ENCODE peak calls at places on chromosomes 2 and 18, in six cellular contexts. J is T-helper 2 cell; Z is nucleus accumbens; H is CD8-positive, alpha-beta T cell; T is Karpas-422; K is NCI-H345. R is an unnamed sample.

GRCh38 chr2:45000341-45000901 is 8.8 kb downstream of the SIX2 start:
- DNase-seq in J (no peak), K (no peak), T (no peak), H (no peak), Z (no peak), R (no peak)

GRCh38 chr2:3519255-3520190 is at the start of gene ADI1:
- DNase-seq in K (peak), H (peak), T (peak), J (peak), Z (no peak), R (peak)

GRCh38 chr2:70985956-70986355 is 7.5 kb downstream of the ANKRD53 start:
- DNase-seq in Z (no peak), H (no peak), J (no peak), K (no peak), T (no peak), R (no peak)

GRCh38 chr2:128324008-128324896 is 5.6 kb upstream of the HS6ST1 start:
- DNase-seq in K (peak), H (peak), Z (no peak), J (no peak), T (no peak), R (no peak)

GRCh38 chr2:110149330-110150220 is 34.0 kb upstream of the MALL start:
- DNase-seq in Z (no peak), H (no peak), K (no peak), T (no peak), J (no peak), R (peak)

GRCh38 chr18:36706313-36706881 is 122.4 kb downstream of the TPGS2 start:
- DNase-seq in H (no peak), T (no peak), K (no peak), Z (no peak), J (no peak), R (no peak)

GRCh38 chr2:120463527-120463926 is 117.6 kb downstream of the INHBB start:
- DNase-seq in T (no peak), Z (no peak), K (no peak), H (no peak), J (no peak), R (no peak)

GRCh38 chr2:239117831-239118230 is 269.9 kb downstream of the TWIST2 start:
- DNase-seq in H (no peak), T (no peak), J (no peak), Z (no peak), K (no peak), R (no peak)

GRCh38 chr2:39435974-39436591 is 1.0 kb downstream of the MAP4K3 start:
- DNase-seq in T (no peak), J (no peak), K (no peak), H (no peak), Z (peak), R (no peak)

GRCh38 chr18:51070545-51070944 is 40.5 kb downstream of the SMAD4 start:
- DNase-seq in T (no peak), Z (no peak), H (no peak), K (no peak), J (no peak), R (no peak)

GRCh38 chr2:236249066-236249465 is 15.1 kb downstream of the ASB18 start:
- DNase-seq in H (no peak), Z (no peak), J (no peak), K (no peak), T (no peak), R (no peak)

GRCh38 chr2:27689424-27689823 is 25.7 kb downstream of the SLC4A1AP start:
- DNase-seq in Z (no peak), J (no peak), H (no peak), K (peak), T (no peak), R (peak)

GRCh38 chr2:96113367-96113677 is 3.0 kb downstream of the ADRA2B start:
- DNase-seq in Z (no peak), T (peak), H (no peak), J (no peak), K (no peak), R (no peak)

GRCh38 chr18:11324956-11325873 is 175.8 kb upstream of the PIEZO2 start:
- DNase-seq in J (no peak), K (no peak), T (no peak), H (no peak), Z (no peak), R (no peak)

R was measured in epithelial cell of prostate.